ENCODE peak calls at places on chromosomes 1 and 21, in seven cellular contexts. B is ovary, C is esophagus squamous epithelium, R is uterus, W is sigmoid colon, T is left ventricle myocardium inferior, D is RWPE1. K is an unnamed sample.

GRCh38 chr1:231460614-231461013 is 38.5 kb upstream of the EGLN1 start:
- DNase-seq in B (no peak), C (no peak), R (no peak), W (no peak), T (no peak), D (no peak), K (no peak)

GRCh38 chr1:1371741-1372711 is 3.0 kb downstream of the AURKAIP1 start:
- DNase-seq in B (peak), C (no peak), R (peak), W (peak), T (peak), D (no peak), K (no peak)

GRCh38 chr1:2266301-2266967 is 38.3 kb downstream of the SKI start:
- DNase-seq in B (no peak), C (no peak), R (no peak), W (no peak), T (no peak), D (no peak), K (no peak)

GRCh38 chr1:33342041-33342723 is 21.3 kb upstream of the A3GALT2 start:
- DNase-seq in B (peak), C (no peak), R (peak), W (peak), T (peak), D (peak), K (peak)

GRCh38 chr1:230083746-230084407 is 16.8 kb downstream of the GALNT2 start:
- DNase-seq in B (no peak), C (no peak), R (no peak), W (no peak), T (no peak), D (no peak), K (no peak)

GRCh38 chr1:96843196-96843595 is 121.6 kb downstream of the PTBP2 start:
- DNase-seq in B (no peak), C (no peak), R (no peak), W (no peak), T (no peak), D (no peak), K (no peak)

GRCh38 chr1:56566040-56566774 is 13.2 kb downstream of the PLPP3 start:
- DNase-seq in B (no peak), C (no peak), R (no peak), W (no peak), T (no peak), D (no peak), K (no peak)

GRCh38 chr1:175162955-175163354 is 29.6 kb downstream of the KIAA0040 start:
- DNase-seq in B (no peak), C (no peak), R (no peak), W (no peak), T (no peak), D (no peak), K (no peak)

GRCh38 chr1:43708006-43708412 is 673 bp downstream of the ST3GAL3 start:
- DNase-seq in B (no peak), C (no peak), R (no peak), W (no peak), T (no peak), D (peak), K (no peak)

GRCh38 chr1:3359346-3360157 is 94.9 kb upstream of the ARHGEF16 start:
- DNase-seq in B (no peak), C (no peak), R (no peak), W (no peak), T (no peak), D (no peak), K (no peak)

GRCh38 chr1:165595561-165595960 is 35.5 kb upstream of the MGST3 start:
- DNase-seq in B (no peak), C (no peak), R (no peak), W (no peak), T (no peak), D (no peak), K (no peak)

GRCh38 chr1:185170291-185170848 is 13.4 kb downstream of the SWT1 start:
- DNase-seq in B (no peak), C (no peak), R (peak), W (no peak), T (no peak), D (peak), K (no peak)

GRCh38 chr1:151708891-151709290 is 7.7 kb downstream of the CELF3 start:
- DNase-seq in B (no peak), C (no peak), R (no peak), W (no peak), T (no peak), D (no peak), K (no peak)

GRCh38 chr1:94720091-94720793 is 99.9 kb upstream of the SLC44A3 start:
- DNase-seq in B (no peak), C (no peak), R (no peak), W (no peak), T (no peak), D (no peak), K (no peak)

GRCh38 chr1:173329747-173330146 is 122.6 kb upstream of the TNFSF4 start:
- DNase-seq in B (no peak), C (no peak), R (no peak), W (no peak), T (no peak), D (no peak), K (no peak)

GRCh38 chr1:169236143-169236542 is 129.7 kb downstream of the ATP1B1 start:
- DNase-seq in B (no peak), C (no peak), R (no peak), W (no peak), T (no peak), D (no peak), K (no peak)

GRCh38 chr1:29236743-29236992 is 346 bp downstream of the PTPRU start:
- DNase-seq in B (no peak), C (no peak), R (peak), W (no peak), T (no peak), D (no peak), K (no peak)

GRCh38 chr1:226882631-226883409 is 12.4 kb downstream of the PSEN2 start:
- DNase-seq in B (no peak), C (no peak), R (no peak), W (no peak), T (no peak), D (no peak), K (no peak)

GRCh38 chr1:93807301-93807930 is 71.6 kb downstream of the DNTTIP2 start:
- DNase-seq in B (no peak), C (no peak), R (no peak), W (no peak), T (no peak), D (no peak), K (no peak)

GRCh38 chr1:31510304-31510703 is 66.0 kb upstream of the TINAGL1 start:
- DNase-seq in B (no peak), C (no peak), R (no peak), W (no peak), T (no peak), D (no peak), K (no peak)

GRCh38 chr1:54559111-54559548 is 11.1 kb downstream of the ACOT11 start:
- DNase-seq in B (no peak), C (no peak), R (no peak), W (no peak), T (peak), D (no peak), K (no peak)

GRCh38 chr1:199221371-199222150 is 582.7 kb downstream of the PTPRC start:
- DNase-seq in B (no peak), C (no peak), R (no peak), W (no peak), T (no peak), D (no peak), K (no peak)

GRCh38 chr1:176241385-176242015 is 34.4 kb upstream of the COP1 start:
- DNase-seq in B (no peak), C (no peak), R (no peak), W (no peak), T (no peak), D (peak), K (peak)

DNA sequence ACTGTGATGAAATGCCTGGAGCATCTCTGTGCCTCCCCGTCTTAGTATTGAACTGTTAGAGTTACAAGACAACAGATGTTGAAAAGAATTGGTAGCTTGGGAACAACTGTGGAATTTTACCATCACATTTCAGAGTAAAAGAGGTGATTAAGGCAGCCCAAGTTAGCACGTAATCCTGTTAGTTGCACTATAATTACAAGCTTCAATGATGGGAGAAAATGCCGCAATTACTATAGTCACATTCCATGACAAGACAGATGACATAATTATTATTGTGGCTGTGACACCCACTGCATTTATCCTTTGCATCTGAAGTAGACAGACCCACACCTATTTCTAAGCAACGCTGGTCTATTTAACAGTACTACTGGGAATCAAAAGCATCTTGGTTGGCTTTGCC is 54.5 kb upstream of the B3GALNT2 start:
- DNase-seq in B (no peak), C (no peak), R (no peak), W (no peak), T (no peak), D (no peak), K (no peak)
- H3K27ac ChIP-seq in B (no peak), C (no peak), R (no peak), W (no peak), T (no peak), D (no peak), K (no peak)

GRCh38 chr1:23909412-23909811 is 3.8 kb downstream of the CNR2 start:
- DNase-seq in B (no peak), C (no peak), R (no peak), W (no peak), T (no peak), D (no peak), K (no peak)
- H3K27ac ChIP-seq in B (no peak), C (no peak), R (no peak), W (no peak), T (no peak), D (no peak), K (no peak)

DNA sequence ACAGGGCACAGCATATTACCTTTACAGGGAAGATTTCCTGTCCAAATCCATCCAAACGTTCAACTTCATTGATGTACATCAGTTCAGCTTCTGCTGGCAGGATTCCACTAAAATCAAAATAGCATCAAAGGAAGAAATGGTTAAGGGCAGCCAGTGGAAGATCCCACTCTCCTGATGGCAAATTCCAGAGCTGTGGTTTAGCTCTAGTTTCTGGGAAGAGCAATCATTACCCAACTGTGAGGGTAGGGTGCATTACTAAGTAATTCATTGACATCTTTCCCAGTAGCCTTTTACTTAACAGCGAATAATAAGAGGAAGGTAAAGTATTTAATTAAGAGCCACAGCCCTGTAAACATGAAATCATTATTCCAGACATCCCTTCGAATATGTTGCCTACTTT is 120.7 kb downstream of the SMYD2 start:
- DNase-seq in B (no peak), C (no peak), R (no peak), W (no peak), T (no peak), D (no peak), K (no peak)
- H3K27ac ChIP-seq in B (no peak), C (no peak), R (no peak), W (no peak), T (peak), D (no peak), K (no peak)

GRCh38 chr21:35044770-35045538 is 4.1 kb downstream of the RUNX1 start:
- DNase-seq in B (no peak), C (no peak), R (no peak), W (no peak), T (no peak), D (no peak), K (no peak)
- H3K27ac ChIP-seq in B (no peak), C (no peak), R (no peak), W (no peak), T (no peak), D (no peak), K (no peak)